ENCODE peak calls at places on chromosomes 5 and 9, in eight cellular contexts. X is AG04449, A is A673, Q is GM12865, N is mesothelial cell of epicardium, Y is RCC 7860, U is ureter, W is omental fat pad. F is an unnamed sample.

GRCh38 chr5:112549605-112550161 is 130.6 kb upstream of the EPB41L4A start:
- DNase-seq in U (no peak), N (no peak), Q (no peak), X (no peak), A (no peak), W (no peak), Y (no peak), F (no peak)

GRCh38 chr5:102663771-102664530 is 91.2 kb upstream of the PAM start:
- DNase-seq in Q (no peak), X (no peak), W (no peak), Y (no peak), U (no peak), A (peak; percentile 15), N (no peak), F (no peak)

GRCh38 chr5:62698756-62699155 is 120.1 kb downstream of the LRRC70 start:
- DNase-seq in U (no peak), Q (no peak), A (no peak), X (no peak), W (no peak), N (no peak), Y (no peak), F (no peak)

GRCh38 chr5:180787711-180788431 is 14.7 kb downstream of the MGAT1 start:
- DNase-seq in Q (no peak), Y (no peak), N (no peak), W (no peak), A (no peak), X (no peak), U (peak; percentile 30), F (no peak)

GRCh38 chr9:116153765-116154333 is at the start of gene PAPPA:
- DNase-seq in U (no peak), X (no peak), W (no peak), A (peak; percentile 58), N (no peak), Q (no peak), Y (no peak), F (no peak)

GRCh38 chr5:152063004-152063403 is 138.4 kb upstream of the GLRA1 start:
- DNase-seq in Q (no peak), Y (no peak), A (no peak), W (no peak), N (no peak), X (no peak), U (no peak), F (no peak)

GRCh38 chr5:136399512-136399911 is 34.2 kb upstream of the TRPC7 start:
- DNase-seq in Q (no peak), Y (no peak), A (no peak), U (no peak), N (no peak), W (no peak), X (peak; percentile 4), F (no peak)

GRCh38 chr5:142886956-142887355 is 116.8 kb downstream of the ARHGAP26 start:
- DNase-seq in X (no peak), U (no peak), Y (no peak), W (no peak), Q (no peak), N (no peak), A (no peak), F (no peak)

F was measured in left lung.